ENCODE peak calls at places on chromosomes 13 and 19, in six cellular contexts. P, K, Y, Q, H and X are unnamed samples.

GRCh38 chr13:51370811-51371210 is 31.3 kb downstream of the SERPINE3 start:
- DNase-seq in P (no peak), K (no peak), Y (no peak), Q (no peak), H (no peak), X (no peak)

GRCh38 chr19:16327911-16328823 is 3.5 kb downstream of the KLF2 start:
- DNase-seq in P (no peak), K (peak), Y (no peak), Q (peak), H (peak), X (no peak)

GRCh38 chr13:106072014-106072413 is 463.4 kb downstream of the EFNB2 start:
- DNase-seq in P (no peak), K (no peak), Y (no peak), Q (no peak), H (no peak), X (no peak)

GRCh38 chr19:34155686-34156085 is 16.6 kb upstream of the LSM14A start:
- DNase-seq in P (no peak), K (no peak), Y (no peak), Q (no peak), H (no peak), X (no peak)

GRCh38 chr13:78121459-78122348 is 203.1 kb upstream of the EDNRB start:
- DNase-seq in P (peak), K (peak), Y (peak), Q (peak), H (peak), X (no peak)

GRCh38 chr13:113083402-113084061 is 22.1 kb upstream of the F7 start:
- DNase-seq in P (no peak), K (no peak), Y (no peak), Q (no peak), H (no peak), X (peak)

GRCh38 chr19:18506101-18506534 is 15.8 kb downstream of the ELL start:
- DNase-seq in P (no peak), K (no peak), Y (no peak), Q (no peak), H (no peak), X (no peak)

GRCh38 chr19:33203529-33203928 is 9.4 kb downstream of the LRP3 start:
- DNase-seq in P (no peak), K (no peak), Y (no peak), Q (no peak), H (no peak), X (no peak)

GRCh38 chr19:36061367-36061766 is 6.7 kb downstream of the WDR62 start:
- DNase-seq in P (no peak), K (no peak), Y (no peak), Q (no peak), H (no peak), X (no peak)

GRCh38 chr19:5823579-5824281 is 15.8 kb downstream of the FUT6 start:
- DNase-seq in P (peak), K (no peak), Y (peak), Q (no peak), H (no peak), X (no peak)

GRCh38 chr13:50130686-50131051 is 115.4 kb downstream of the KCNRG start:
- DNase-seq in P (peak), K (no peak), Y (no peak), Q (no peak), H (no peak), X (peak)

GRCh38 chr13:30464496-30465351 is 1.0 kb downstream of the HMGB1 start:
- DNase-seq in P (peak), K (peak), Y (peak), Q (peak), H (peak), X (no peak)
- TF ChIP-seq POLR2A in P (peak), K (peak), Y (no peak), Q (peak), H (peak), X (peak)

GRCh38 chr19:55653651-55654322 is 1.0 kb upstream of the U2AF2 start:
- DNase-seq in P (peak), K (peak), Y (peak), Q (peak), H (peak), X (peak)
- TF ChIP-seq POLR2A in P (peak), K (peak), Y (peak), Q (peak), H (peak), X (peak)

GRCh38 chr19:1241417-1242095 is at the start of gene ATP5F1D:
- DNase-seq in P (peak), K (peak), Y (peak), Q (peak), H (peak), X (peak)

GRCh38 chr19:1238373-1239303 is 833 bp upstream of the CBARP start:
- DNase-seq in P (no peak), K (peak), Y (no peak), Q (peak), H (no peak), X (no peak)

GRCh38 chr19:1240925-1241324 is 626 bp upstream of the ATP5F1D start:
- DNase-seq in P (no peak), K (no peak), Y (no peak), Q (peak), H (no peak), X (no peak)

GRCh38 chr19:1239420-1239795 is 1.6 kb upstream of the CBARP start:
- DNase-seq in P (no peak), K (no peak), Y (no peak), Q (no peak), H (no peak), X (no peak)

GRCh38 chr19:1239796-1240737 is 1.5 kb upstream of the ATP5F1D start:
- DNase-seq in P (peak), K (peak), Y (peak), Q (peak), H (peak), X (peak)
- TF ChIP-seq POLR2A in P (no peak), K (peak), Y (peak), Q (no peak), H (no peak), X (no peak)

GRCh38 chr19:4229179-4229931 is at the start of gene EBI3:
- DNase-seq in P (no peak), K (no peak), Y (peak), Q (no peak), H (no peak), X (peak)
- TF ChIP-seq POLR2A in P (no peak), K (no peak), Y (no peak), Q (no peak), H (no peak), X (no peak)

GRCh38 chr19:662962-663681 is at the start of gene RNF126:
- DNase-seq in P (peak), K (peak), Y (peak), Q (peak), H (peak), X (peak)

GRCh38 chr19:661427-662196 is 1.4 kb downstream of the RNF126 start:
- DNase-seq in P (no peak), K (no peak), Y (no peak), Q (no peak), H (no peak), X (no peak)

GRCh38 chr19:660793-661426 is 2.1 kb downstream of the RNF126 start:
- DNase-seq in P (no peak), K (no peak), Y (no peak), Q (no peak), H (no peak), X (no peak)

GRCh38 chr19:663682-664117 is 686 bp upstream of the RNF126 start:
- DNase-seq in P (no peak), K (no peak), Y (no peak), Q (no peak), H (no peak), X (no peak)

DNA sequence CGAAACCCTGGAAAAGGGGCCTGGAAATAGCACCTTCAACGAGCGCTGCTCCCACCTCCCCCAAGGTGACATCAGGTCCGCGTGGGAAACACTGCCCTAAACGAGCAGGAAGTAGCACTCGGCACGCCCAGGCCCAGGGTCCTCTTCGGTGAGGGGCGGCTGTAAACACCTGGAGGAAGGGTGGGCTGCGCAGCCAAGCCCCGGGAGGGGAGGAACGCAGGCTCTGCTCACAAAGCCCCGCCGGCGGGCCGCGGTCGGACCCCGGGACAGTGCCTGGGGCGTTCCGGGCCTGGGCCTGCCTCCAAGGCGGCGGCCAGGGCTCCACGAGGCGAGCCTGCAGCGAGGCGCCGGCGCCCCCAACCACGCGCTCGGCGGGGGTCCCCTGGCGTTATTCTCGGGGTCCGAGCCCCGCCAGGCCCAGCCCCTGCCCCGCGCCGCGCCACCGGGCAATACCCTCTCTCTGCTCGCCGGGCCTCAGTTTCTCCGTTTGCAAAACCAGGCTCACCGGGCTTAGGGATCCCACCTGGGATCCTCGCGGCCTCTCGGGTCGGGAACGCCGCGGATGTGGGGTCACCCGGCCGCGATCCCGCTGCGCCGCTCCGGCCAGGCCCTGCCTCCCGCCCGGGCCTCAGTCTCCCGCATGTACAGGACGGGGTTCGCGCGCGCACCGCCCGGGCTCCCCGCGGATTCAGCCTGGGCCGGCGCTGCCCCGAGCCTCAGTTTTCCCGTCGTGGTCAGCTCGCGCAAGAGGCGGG is 630 bp downstream of the RNF126 start:
- DNase-seq in P (no peak), K (no peak), Y (peak), Q (peak), H (peak), X (no peak)
- TF ChIP-seq POLR2A in P (no peak), K (no peak), Y (peak), Q (no peak), H (peak), X (no peak)

GRCh38 chr19:49359851-49360845 is 2.1 kb downstream of the TEAD2 start:
- DNase-seq in P (no peak), K (no peak), Y (no peak), Q (no peak), H (no peak), X (no peak)

GRCh38 chr19:49362048-49362925 is at the start of gene TEAD2:
- DNase-seq in P (peak), K (peak), Y (peak), Q (peak), H (peak), X (peak)

GRCh38 chr19:49363265-49364082 is at the start of gene DKKL1:
- DNase-seq in P (peak), K (peak), Y (peak), Q (peak), H (peak), X (peak)

GRCh38 chr19:49362926-49363264 is 679 bp upstream of the TEAD2 start:
- DNase-seq in P (no peak), K (peak), Y (no peak), Q (peak), H (peak), X (peak)

GRCh38 chr19:49361438-49362047 is 673 bp downstream of the TEAD2 start:
- DNase-seq in P (peak), K (peak), Y (peak), Q (peak), H (peak), X (peak)
- TF ChIP-seq POLR2A in P (no peak), K (peak), Y (peak), Q (peak), H (peak), X (no peak)

GRCh38 chr19:38838986-38839761 is 7.6 kb upstream of the ECH1 start:
- DNase-seq in P (no peak), K (no peak), Y (peak), Q (no peak), H (no peak), X (no peak)
- TF ChIP-seq POLR2A in P (no peak), K (no peak), Y (peak), Q (no peak), H (no peak), X (no peak)

GRCh38 chr19:4066176-4066606 is 508 bp downstream of the ZBTB7A start:
- DNase-seq in P (no peak), K (no peak), Y (no peak), Q (peak), H (no peak), X (no peak)

GRCh38 chr19:4066682-4067395 is at the start of gene ZBTB7A:
- DNase-seq in P (peak), K (peak), Y (peak), Q (peak), H (peak), X (peak)

GRCh38 chr19:4069331-4069959 is 2.7 kb upstream of the ZBTB7A start:
- DNase-seq in P (no peak), K (peak), Y (no peak), Q (no peak), H (no peak), X (no peak)

GRCh38 chr19:4068058-4068966 is 1.6 kb upstream of the ZBTB7A start:
- DNase-seq in P (no peak), K (peak), Y (no peak), Q (no peak), H (no peak), X (no peak)

DNA sequence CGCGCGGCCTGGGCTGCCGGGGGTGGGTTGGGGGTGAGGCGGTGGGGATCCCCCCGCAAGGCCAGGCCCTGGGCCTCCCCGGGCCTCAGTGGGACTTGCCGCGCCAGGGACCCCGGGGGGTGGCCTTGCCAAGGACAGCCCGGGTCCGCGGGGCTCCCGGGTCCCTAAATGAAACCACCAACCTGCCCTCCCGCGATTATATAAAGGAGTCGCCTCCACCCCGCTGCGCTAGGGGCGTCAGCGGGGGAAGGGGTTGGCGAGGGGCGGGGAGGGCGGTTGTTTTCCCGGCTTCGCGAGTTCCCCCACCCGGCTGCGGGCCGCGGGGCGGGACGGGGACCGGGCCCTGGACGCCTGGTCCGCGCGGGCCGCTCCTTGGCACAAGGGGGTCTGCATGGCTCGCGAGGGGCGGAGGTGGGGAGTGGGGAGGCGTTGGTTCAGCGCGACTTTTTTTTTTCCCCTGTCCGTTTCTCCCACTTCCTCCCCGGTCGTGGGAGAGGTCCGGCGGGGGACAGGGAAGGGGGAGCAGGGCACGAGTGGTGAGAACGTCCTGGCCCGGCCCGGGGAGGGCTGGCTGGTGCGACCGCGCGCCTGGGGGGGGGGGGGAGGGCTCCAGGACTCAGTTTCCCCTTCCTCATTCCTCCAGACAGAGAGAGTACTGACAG is 828 bp upstream of the ZBTB7A start:
- DNase-seq in P (no peak), K (peak), Y (peak), Q (peak), H (peak), X (no peak)
- TF ChIP-seq POLR2A in P (peak), K (no peak), Y (peak), Q (no peak), H (peak), X (no peak)

GRCh38 chr19:8486661-8487136 is 15.7 kb downstream of the PRAM1 start:
- DNase-seq in P (no peak), K (no peak), Y (no peak), Q (no peak), H (no peak), X (no peak)
- TF ChIP-seq POLR2A in P (no peak), K (no peak), Y (no peak), Q (no peak), H (no peak), X (no peak)